ENCODE peak calls at places on chromosomes 16 and 17, in five cellular contexts. C is tibial nerve, H is colonic mucosa, P is thoracic aorta, X is fibroblast of lung. S is an unnamed sample.

GRCh38 chr16:84084570-84085270 is 32.0 kb downstream of the MBTPS1 start:
- DNase-seq in C (no peak), H (peak; percentile 74), P (no peak), X (peak; percentile 55), S (peak; percentile 69)

GRCh38 chr16:87210949-87211348 is 106.2 kb downstream of the C16orf95 start:
- DNase-seq in C (no peak), H (no peak), P (no peak), X (peak; percentile 40), S (no peak)

GRCh38 chr16:29007865-29008593 is 23.2 kb downstream of the LAT start:
- DNase-seq in C (no peak), H (no peak), P (no peak), X (peak; percentile 85), S (no peak)

GRCh38 chr17:45428050-45428953 is 4.4 kb downstream of the ARHGAP27 start:
- DNase-seq in C (peak; percentile 49), H (peak; percentile 81), P (no peak), X (peak; percentile 44), S (peak; percentile 39)

GRCh38 chr17:32443827-32444300 is 446 bp upstream of the PSMD11 start:
- DNase-seq in C (no peak), H (no peak), P (no peak), X (no peak), S (no peak)

GRCh38 chr17:70961341-70961740 is 792.0 kb downstream of the KCNJ2 start:
- DNase-seq in C (no peak), H (no peak), P (no peak), X (peak; percentile 74), S (no peak)

GRCh38 chr17:29613371-29613837 is 9.3 kb downstream of the CORO6 start:
- DNase-seq in C (peak; percentile 95), H (peak; percentile 98), P (peak; percentile 72), X (peak; percentile 75), S (peak; percentile 88)

GRCh38 chr16:88831838-88832237 is 20.1 kb upstream of the APRT start:
- DNase-seq in C (no peak), H (no peak), P (no peak), X (peak; percentile 13), S (no peak)

GRCh38 chr17:10518271-10519037 is at the start of gene MYH1:
- DNase-seq in C (no peak), H (no peak), P (no peak), X (no peak), S (no peak)

GRCh38 chr17:52756739-52757138 is 598.2 kb upstream of the CA10 start:
- DNase-seq in C (no peak), H (no peak), P (no peak), X (no peak), S (no peak)

GRCh38 chr17:50699410-50699809 is 8.3 kb downstream of the ANKRD40 start:
- DNase-seq in C (no peak), H (no peak), P (no peak), X (peak; percentile 56), S (no peak)

GRCh38 chr17:40333781-40334453 is 24.9 kb downstream of the RARA start:
- DNase-seq in C (no peak), H (no peak), P (no peak), X (no peak), S (no peak)

GRCh38 chr17:78174870-78175642 is 6.7 kb downstream of the SYNGR2 start:
- DNase-seq in C (no peak), H (peak; percentile 69), P (no peak), X (no peak), S (peak; percentile 45)

GRCh38 chr16:528111-529011 is 849 bp downstream of the CAPN15 start:
- DNase-seq in C (no peak), H (peak; percentile 85), P (peak; percentile 26), X (peak; percentile 64), S (no peak)

GRCh38 chr17:66834919-66835454 is at the start of gene CACNG5:
- DNase-seq in C (no peak), H (no peak), P (no peak), X (no peak), S (no peak)

GRCh38 chr16:11099672-11100195 is 155.4 kb downstream of the CLEC16A start:
- DNase-seq in C (no peak), H (no peak), P (no peak), X (no peak), S (no peak)

GRCh38 chr17:67990909-67991308 is 5.4 kb downstream of the C17orf58 start:
- DNase-seq in C (no peak), H (no peak), P (no peak), X (no peak), S (no peak)

GRCh38 chr16:79253100-79253631 is 347.4 kb downstream of the MAF start:
- DNase-seq in C (peak; percentile 16), H (peak; percentile 33), P (no peak), X (no peak), S (no peak)

GRCh38 chr16:55502801-55503366 is 6.0 kb upstream of the LPCAT2 start:
- DNase-seq in C (peak; percentile 96), H (peak; percentile 96), P (no peak), X (peak; percentile 97), S (peak; percentile 79)

GRCh38 chr16:66412182-66412581 is 14.9 kb upstream of the BEAN1 start:
- DNase-seq in C (no peak), H (no peak), P (no peak), X (no peak), S (no peak)

GRCh38 chr17:39939588-39940419 is 12.3 kb downstream of the LRRC3C start:
- DNase-seq in C (no peak), H (no peak), P (no peak), X (peak; percentile 95), S (no peak)

GRCh38 chr16:85359147-85359822 is 247.0 kb upstream of the CIBAR2 start:
- DNase-seq in C (no peak), H (no peak), P (no peak), X (peak; percentile 52), S (no peak)

GRCh38 chr17:39143552-39144093 is 7.8 kb downstream of the PLXDC1 start:
- DNase-seq in C (peak; percentile 52), H (peak; percentile 30), P (no peak), X (no peak), S (peak; percentile 58)

GRCh38 chr17:8954339-8954738 is 11.2 kb downstream of the PIK3R5 start:
- DNase-seq in C (peak; percentile 35), H (peak; percentile 42), P (no peak), X (no peak), S (peak; percentile 41)

GRCh38 chr17:5695480-5695879 is 111.2 kb upstream of the NLRP1 start:
- DNase-seq in C (no peak), H (no peak), P (no peak), X (no peak), S (no peak)

GRCh38 chr16:58499615-58500328 is at the start of gene NDRG4:
- DNase-seq in C (no peak), H (peak; percentile 54), P (no peak), X (peak; percentile 93), S (no peak)

GRCh38 chr17:36937001-36937960 is at the start of gene LHX1:
- DNase-seq in C (no peak), H (no peak), P (no peak), X (no peak), S (no peak)

GRCh38 chr16:73047536-73048291 is at the start of gene ZFHX3:
- DNase-seq in C (peak; percentile 63), H (peak; percentile 83), P (no peak), X (peak; percentile 66), S (peak; percentile 90)

GRCh38 chr17:17937450-17937849 is 34.8 kb downstream of the TOM1L2 start:
- DNase-seq in C (no peak), H (no peak), P (no peak), X (peak; percentile 72), S (no peak)

GRCh38 chr17:60554377-60554788 is 28.3 kb upstream of the APPBP2 start:
- DNase-seq in C (no peak), H (no peak), P (no peak), X (peak; percentile 90), S (no peak)

GRCh38 chr17:19386276-19386863 is 620 bp downstream of the MFAP4 start:
- DNase-seq in C (peak; percentile 62), H (no peak), P (no peak), X (peak; percentile 82), S (peak; percentile 76)

GRCh38 chr17:77133087-77133633 is 7.6 kb upstream of the SEC14L1 start:
- DNase-seq in C (no peak), H (no peak), P (no peak), X (no peak), S (no peak)

GRCh38 chr16:31455601-31456314 is 3.5 kb upstream of the ARMC5 start:
- DNase-seq in C (no peak), H (no peak), P (no peak), X (no peak), S (peak; percentile 46)

GRCh38 chr16:3306078-3306477 is 781 bp downstream of the ZNF75A start:
- DNase-seq in C (no peak), H (no peak), P (no peak), X (no peak), S (no peak)

GRCh38 chr16:3317315-3317999 is 12.2 kb downstream of the ZNF75A start:
- DNase-seq in C (no peak), H (no peak), P (no peak), X (peak; percentile 18), S (no peak)

GRCh38 chr16:3311496-3311895 is 6.2 kb downstream of the ZNF75A start:
- DNase-seq in C (no peak), H (no peak), P (no peak), X (no peak), S (no peak)
- H3K9me3 ChIP-seq in C (peaks cover 12% of the 10 kb centered on the region), H (peaks cover 6% of the 10 kb centered on the region), P (peaks cover 97% of the 10 kb centered on the region), X (peaks cover 4% of the 10 kb centered on the region), S (peaks cover 11% of the 10 kb centered on the region)

DNA sequence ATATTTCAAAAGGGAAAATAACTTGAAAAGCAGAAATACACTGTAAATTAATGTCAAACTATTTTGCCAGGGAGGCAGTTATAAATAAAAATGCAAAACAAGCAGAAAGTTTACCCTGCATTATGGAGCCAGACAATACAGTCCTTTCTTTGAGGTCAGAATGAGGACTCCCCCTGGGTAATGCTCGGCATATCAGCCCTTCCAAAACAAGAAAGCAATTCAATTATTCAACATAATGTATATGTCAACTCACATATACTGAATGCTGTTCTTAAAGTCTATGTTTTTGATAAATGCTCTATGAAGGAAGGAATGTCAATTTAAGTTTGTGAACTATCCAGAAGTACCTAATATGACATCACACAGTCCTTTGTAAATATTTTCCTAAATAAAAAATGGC is 72.4 kb downstream of the TTC19 start:
- DNase-seq in C (no peak), H (no peak), P (no peak), X (no peak), S (no peak)
- H3K36me3 ChIP-seq in C (peaks cover 78% of the 10 kb centered on the region), H (peaks cover 35% of the 10 kb centered on the region), P (peaks cover 27% of the 10 kb centered on the region), X (peaks cover 2% of the 10 kb centered on the region), S (peaks cover 5% of the 10 kb centered on the region)

GRCh38 chr17:42402121-42402516 is 13.9 kb upstream of the STAT3 start:
- DNase-seq in C (no peak), H (peak; percentile 75), P (no peak), X (no peak), S (no peak)

GRCh38 chr17:42405076-42405475 is 16.8 kb upstream of the STAT3 start:
- DNase-seq in C (no peak), H (no peak), P (no peak), X (no peak), S (no peak)

GRCh38 chr17:42405963-42406495 is 17.0 kb downstream of the CAVIN1 start:
- DNase-seq in C (peak; percentile 87), H (peak; percentile 88), P (no peak), X (peak; percentile 56), S (peak; percentile 65)

GRCh38 chr17:42404326-42405055 is 16.2 kb upstream of the STAT3 start:
- DNase-seq in C (no peak), H (no peak), P (no peak), X (no peak), S (no peak)

GRCh38 chr17:42403150-42403549 is 14.9 kb upstream of the STAT3 start:
- DNase-seq in C (no peak), H (peak; percentile 47), P (no peak), X (no peak), S (no peak)
- H3K9me3 ChIP-seq in C (no peaks in the 10 kb centered on the region), H (no peaks in the 10 kb centered on the region), P (no peaks in the 10 kb centered on the region), X (no peaks in the 10 kb centered on the region), S (no peaks in the 10 kb centered on the region)

GRCh38 chr17:81192386-81193050 is 26.5 kb upstream of the AATK start:
- DNase-seq in C (no peak), H (no peak), P (no peak), X (no peak), S (no peak)
- H3K36me3 ChIP-seq in C (peaks cover 92% of the 10 kb centered on the region), H (no peaks in the 10 kb centered on the region), P (peaks cover 5% of the 10 kb centered on the region), X (no peaks in the 10 kb centered on the region), S (no peaks in the 10 kb centered on the region)

S was measured in gastrocnemius medialis.